ENCODE peak calls at places on chromosome 4, in six cellular contexts. One of them, this sample, is unnamed.

GRCh38 chr4:8391972-8392371 is 48.6 kb downstream of the ACOX3 start:
- DNase-seq in HFFc6: peak; percentile 55
- DNase-seq in nephron progenitor cell: no peak
- DNase-seq in endodermal cell: no peak
- DNase-seq in fibroblast of the aortic adventitia: peak; percentile 68
- DNase-seq in astrocyte: peak; percentile 85
- DNase-seq in this sample: no peak

GRCh38 chr4:81650871-81651270 is 179.2 kb upstream of the RASGEF1B start:
- DNase-seq in HFFc6: no peak
- DNase-seq in nephron progenitor cell: no peak
- DNase-seq in astrocyte: peak; percentile 8
- DNase-seq in endodermal cell: peak; percentile 83
- DNase-seq in fibroblast of the aortic adventitia: no peak
- DNase-seq in this sample: no peak

GRCh38 chr4:189436207-189436606 is 504.5 kb upstream of the FRG1 start:
- DNase-seq in astrocyte: no peak
- DNase-seq in HFFc6: no peak
- DNase-seq in nephron progenitor cell: no peak
- DNase-seq in fibroblast of the aortic adventitia: no peak
- DNase-seq in endodermal cell: peak; percentile 70
- DNase-seq in this sample: no peak

GRCh38 chr4:184380707-184381106 is 93.6 kb downstream of the IRF2 start:
- DNase-seq in nephron progenitor cell: no peak
- DNase-seq in HFFc6: no peak
- DNase-seq in endodermal cell: peak; percentile 37
- DNase-seq in astrocyte: no peak
- DNase-seq in fibroblast of the aortic adventitia: no peak
- DNase-seq in this sample: no peak

GRCh38 chr4:39032218-39033085 is at the start of gene TMEM156:
- DNase-seq in endodermal cell: no peak
- DNase-seq in fibroblast of the aortic adventitia: peak; percentile 14
- DNase-seq in nephron progenitor cell: no peak
- DNase-seq in HFFc6: no peak
- DNase-seq in astrocyte: no peak
- DNase-seq in this sample: no peak

GRCh38 chr4:13498464-13498863 is 14.3 kb upstream of the RAB28 start:
- DNase-seq in astrocyte: no peak
- DNase-seq in fibroblast of the aortic adventitia: no peak
- DNase-seq in nephron progenitor cell: no peak
- DNase-seq in HFFc6: no peak
- DNase-seq in endodermal cell: no peak
- DNase-seq in this sample: no peak

GRCh38 chr4:84673475-84674230 is 90.7 kb downstream of the CDS1 start:
- DNase-seq in astrocyte: peak; percentile 92
- DNase-seq in HFFc6: peak; percentile 89
- DNase-seq in fibroblast of the aortic adventitia: peak; percentile 95
- DNase-seq in nephron progenitor cell: no peak
- DNase-seq in endodermal cell: no peak
- DNase-seq in this sample: no peak

GRCh38 chr4:13484749-13485345 is 707 bp upstream of the RAB28 start:
- DNase-seq in HFFc6: peak; percentile 26
- DNase-seq in nephron progenitor cell: no peak
- DNase-seq in astrocyte: peak; percentile 37
- DNase-seq in fibroblast of the aortic adventitia: peak; percentile 43
- DNase-seq in endodermal cell: no peak
- DNase-seq in this sample: no peak

GRCh38 chr4:845836-846251 is 19.9 kb upstream of the CPLX1 start:
- DNase-seq in endodermal cell: no peak
- DNase-seq in HFFc6: peak; percentile 3
- DNase-seq in fibroblast of the aortic adventitia: peak; percentile 36
- DNase-seq in astrocyte: peak; percentile 16
- DNase-seq in nephron progenitor cell: peak; percentile 22
- DNase-seq in this sample: no peak

GRCh38 chr4:74109894-74110605 is 11.1 kb upstream of the CXCL2 start:
- DNase-seq in nephron progenitor cell: no peak
- DNase-seq in astrocyte: peak; percentile 97
- DNase-seq in fibroblast of the aortic adventitia: peak; percentile 91
- DNase-seq in HFFc6: peak; percentile 89
- DNase-seq in endodermal cell: no peak
- DNase-seq in this sample: no peak

DNA sequence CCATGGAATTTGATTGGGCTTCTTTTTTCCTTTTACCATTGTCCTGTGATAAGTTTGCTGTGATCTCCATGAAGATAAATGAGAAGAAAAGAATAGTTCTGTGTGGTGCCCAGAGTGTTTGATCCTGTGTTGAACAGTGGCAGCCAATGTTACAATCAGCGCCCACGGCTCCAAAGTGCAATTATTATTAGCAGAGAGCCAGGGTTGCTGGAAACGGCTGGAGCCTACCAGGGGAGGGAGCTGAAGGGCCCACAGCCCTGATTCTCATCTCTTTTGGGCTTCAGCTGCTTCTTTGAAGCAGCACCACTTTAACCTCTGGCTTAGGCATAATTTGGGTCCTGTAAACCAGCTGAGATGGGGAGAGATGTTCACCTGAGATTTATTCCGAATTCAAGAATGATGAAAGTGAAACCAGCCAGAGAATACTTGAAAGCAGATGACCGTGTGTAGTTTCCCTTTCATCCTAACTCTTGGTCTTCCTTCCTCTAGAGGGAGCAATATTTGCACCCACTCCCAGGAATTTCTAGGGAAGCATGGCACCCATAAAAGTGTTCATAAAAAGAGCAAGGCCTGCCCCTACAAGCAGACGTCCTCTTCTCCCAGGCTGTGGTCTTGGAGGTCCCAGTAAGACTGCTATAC is 298.3 kb downstream of the EVC2 start:
- DNase-seq in fibroblast of the aortic adventitia: no peak
- DNase-seq in HFFc6: no peak
- DNase-seq in nephron progenitor cell: no peak
- DNase-seq in endodermal cell: peak; percentile 48
- DNase-seq in astrocyte: no peak
- DNase-seq in this sample: no peak
- TF ChIP-seq CTCF in fibroblast of the aortic adventitia: no peak
- TF ChIP-seq CTCF in HFFc6: peak; percentile 47
- TF ChIP-seq CTCF in nephron progenitor cell: no peak
- TF ChIP-seq CTCF in endodermal cell: peak; percentile 60
- TF ChIP-seq CTCF in astrocyte: no peak
- TF ChIP-seq CTCF in this sample: no peak

GRCh38 chr4:106522839-106523238 is 154.3 kb upstream of the GIMD1 start:
- DNase-seq in nephron progenitor cell: no peak
- DNase-seq in endodermal cell: no peak
- DNase-seq in HFFc6: peak; percentile 15
- DNase-seq in fibroblast of the aortic adventitia: no peak
- DNase-seq in astrocyte: no peak
- DNase-seq in this sample: no peak
- TF ChIP-seq CTCF in nephron progenitor cell: no peak
- TF ChIP-seq CTCF in endodermal cell: peak; percentile 41
- TF ChIP-seq CTCF in HFFc6: peak; percentile 63
- TF ChIP-seq CTCF in fibroblast of the aortic adventitia: peak; percentile 2
- TF ChIP-seq CTCF in astrocyte: peak; percentile 15
- TF ChIP-seq CTCF in this sample: no peak

DNA sequence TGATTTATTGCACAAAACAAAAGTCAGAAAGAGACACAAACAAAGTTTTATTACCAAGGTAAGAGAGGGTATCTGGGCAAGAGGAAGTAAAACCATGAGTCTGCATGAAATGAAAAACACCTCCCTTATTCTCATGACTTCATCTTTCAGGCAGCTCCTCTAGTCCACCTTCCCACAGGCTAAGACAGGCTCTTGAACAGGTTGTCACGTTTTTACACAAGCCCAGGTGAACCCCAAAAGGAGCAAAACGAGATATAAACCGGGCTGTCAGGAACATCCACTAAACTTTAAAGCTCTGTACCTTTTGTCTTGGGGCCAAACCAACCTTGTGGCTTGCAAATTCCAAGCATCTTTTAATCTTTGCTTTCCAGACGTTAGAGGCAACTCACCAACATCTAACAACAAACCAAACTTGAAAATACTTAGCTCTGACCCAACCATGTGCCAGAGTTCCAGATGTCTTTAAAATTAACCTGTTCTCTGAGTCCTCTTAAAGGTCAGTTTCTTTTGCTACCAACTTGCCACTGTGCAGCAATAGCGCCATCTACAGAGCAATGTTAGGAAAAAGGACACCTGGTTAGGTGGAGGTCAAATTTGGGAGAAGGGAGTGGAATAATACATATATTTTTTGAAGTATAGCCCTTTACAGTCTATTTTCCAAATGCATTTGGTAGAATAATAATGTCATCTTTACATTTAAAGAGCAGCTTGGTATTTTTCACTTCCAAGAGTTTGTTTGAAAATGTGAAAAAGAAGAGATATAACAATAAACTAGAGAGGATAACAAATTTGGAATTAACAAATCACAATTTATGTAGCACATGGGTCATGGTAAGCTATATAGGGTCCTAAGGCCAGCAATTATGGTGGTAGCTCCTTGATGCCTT is 73.1 kb downstream of the QRFPR start:
- DNase-seq in endodermal cell: peak; percentile 75
- DNase-seq in astrocyte: peak; percentile 33
- DNase-seq in HFFc6: peak; percentile 43
- DNase-seq in fibroblast of the aortic adventitia: peak; percentile 59
- DNase-seq in nephron progenitor cell: peak; percentile 15
- DNase-seq in this sample: peak; percentile 41
- TF ChIP-seq CTCF in endodermal cell: peak; percentile 92
- TF ChIP-seq CTCF in astrocyte: peak; percentile 83
- TF ChIP-seq CTCF in HFFc6: peak; percentile 85
- TF ChIP-seq CTCF in fibroblast of the aortic adventitia: peak; percentile 74
- TF ChIP-seq CTCF in nephron progenitor cell: peak; percentile 77
- TF ChIP-seq CTCF in this sample: peak; percentile 53

GRCh38 chr4:78056265-78057129 is 626 bp upstream of the FRAS1 start:
- DNase-seq in astrocyte: peak; percentile 66
- DNase-seq in HFFc6: peak; percentile 74
- DNase-seq in nephron progenitor cell: peak; percentile 71
- DNase-seq in endodermal cell: peak; percentile 94
- DNase-seq in fibroblast of the aortic adventitia: peak; percentile 68
- DNase-seq in this sample: peak; percentile 74
- TF ChIP-seq CTCF in astrocyte: no peak
- TF ChIP-seq CTCF in HFFc6: peak; percentile 34
- TF ChIP-seq CTCF in nephron progenitor cell: no peak
- TF ChIP-seq CTCF in endodermal cell: peak; percentile 57
- TF ChIP-seq CTCF in fibroblast of the aortic adventitia: no peak
- TF ChIP-seq CTCF in this sample: no peak

GRCh38 chr4:121514443-121514842 is 133.6 kb upstream of the QRFPR start:
- DNase-seq in endodermal cell: peak; percentile 83
- DNase-seq in astrocyte: no peak
- DNase-seq in HFFc6: no peak
- DNase-seq in fibroblast of the aortic adventitia: no peak
- DNase-seq in nephron progenitor cell: no peak
- DNase-seq in this sample: no peak
- TF ChIP-seq CTCF in endodermal cell: peak; percentile 73
- TF ChIP-seq CTCF in astrocyte: no peak
- TF ChIP-seq CTCF in HFFc6: peak; percentile 30
- TF ChIP-seq CTCF in fibroblast of the aortic adventitia: no peak
- TF ChIP-seq CTCF in nephron progenitor cell: no peak
- TF ChIP-seq CTCF in this sample: no peak

This sample was measured in Calu3.